ENCODE peak calls at places on chromosomes 3 and 15, in six cellular contexts. W is suprapubic skin, U is GM20000, X is hepatocyte, T is EH, M is GOT3. P is an unnamed sample.

GRCh38 chr15:101158166-101159095 is 93.4 kb downstream of the CHSY1 start:
- DNase-seq in M (no peak), X (no peak), W (no peak), T (no peak), U (no peak), P (no peak)

GRCh38 chr15:42491540-42492225 is 742 bp upstream of the ZNF106 start:
- DNase-seq in W (no peak), U (no peak), M (no peak), X (peak; percentile 20), T (peak; percentile 82), P (no peak)

GRCh38 chr3:18623220-18623619 is 198.1 kb upstream of the SATB1 start:
- DNase-seq in W (no peak), M (no peak), X (no peak), U (no peak), T (no peak), P (no peak)

GRCh38 chr15:20294651-20295237 is 246.9 kb downstream of the GOLGA6L6 start:
- DNase-seq in T (no peak), M (no peak), W (no peak), X (peak; percentile 46), U (no peak), P (no peak)

GRCh38 chr15:46304320-46304719 is 669.5 kb downstream of the SQOR start:
- DNase-seq in T (peak; percentile 7), W (no peak), X (peak; percentile 15), U (no peak), M (no peak), P (no peak)

GRCh38 chr15:75763137-75763611 is 50.5 kb upstream of the CSPG4 start:
- DNase-seq in U (no peak), W (peak; percentile 43), M (no peak), T (no peak), X (no peak), P (no peak)

GRCh38 chr15:88638626-88639372 is at the start of gene ISG20:
- DNase-seq in M (peak; percentile 72), T (peak; percentile 96), U (peak; percentile 88), X (peak; percentile 97), W (peak; percentile 97), P (peak; percentile 99)

GRCh38 chr15:70863450-70864218 is 9.7 kb upstream of the LARP6 start:
- DNase-seq in U (no peak), M (no peak), X (peak; percentile 38), T (peak; percentile 88), W (no peak), P (no peak)

GRCh38 chr15:49675051-49675450 is 54.2 kb downstream of the DTWD1 start:
- DNase-seq in W (no peak), M (no peak), X (no peak), U (no peak), T (peak; percentile 80), P (no peak)

GRCh38 chr3:101643009-101643844 is 33.7 kb downstream of the ZBTB11 start:
- DNase-seq in M (no peak), T (no peak), W (no peak), X (no peak), U (no peak), P (no peak)

GRCh38 chr15:100373037-100373896 is 31.5 kb upstream of the ADAMTS17 start:
- DNase-seq in U (no peak), X (peak; percentile 6), W (no peak), T (no peak), M (no peak), P (no peak)

GRCh38 chr3:124850633-124851032 is 36.5 kb downstream of the ITGB5 start:
- DNase-seq in T (peak; percentile 86), M (no peak), U (no peak), W (no peak), X (no peak), P (no peak)

GRCh38 chr3:46472736-46473135 is 8.0 kb upstream of the LTF start:
- DNase-seq in M (no peak), U (no peak), W (no peak), X (no peak), T (no peak), P (no peak)

P was measured in activated naive CD4-positive, alpha-beta T cell treated with anti-CD3 and anti-CD28 coated beads, Interleukin-2, amount 10 ng/mL, durations not matched to agents 7 days and 5 days.